ENCODE peak calls at places on chromosomes 12 and 14, in five cellular contexts. T is GM12878, X is NT2/D1, A is H1, G is HepG2. Y is an unnamed sample.

GRCh38 chr14:54451178-54451601 is 10.0 kb upstream of the CNIH1 start:
- DNase-seq in X (no peak), A (no peak), T (no peak), G (peak; percentile 88), Y (no peak)

GRCh38 chr12:119949145-119949544 is 39.9 kb upstream of the BICDL1 start:
- DNase-seq in X (no peak), G (no peak), A (no peak), T (no peak), Y (no peak)

GRCh38 chr14:36505892-36506731 is 13.9 kb downstream of the NKX2-1 start:
- DNase-seq in T (no peak), G (no peak), A (peak; percentile 77), X (no peak), Y (no peak)

GRCh38 chr14:78029471-78030372 is 140.5 kb upstream of the NRXN3 start:
- DNase-seq in G (no peak), X (peak; percentile 60), A (peak; percentile 63), T (no peak), Y (no peak)

GRCh38 chr12:117143008-117143532 is 43.9 kb upstream of the TESC start:
- DNase-seq in G (peak; percentile 92), A (no peak), T (no peak), X (no peak), Y (peak; percentile 47)

GRCh38 chr14:95275507-95275906 is 44.2 kb downstream of the CLMN start:
- DNase-seq in A (no peak), G (no peak), X (no peak), T (no peak), Y (no peak)

GRCh38 chr14:31326111-31326510 is 94.2 kb downstream of the HEATR5A start:
- DNase-seq in T (no peak), X (no peak), G (peak; percentile 26), A (no peak), Y (no peak)

GRCh38 chr12:92123780-92124707 is 21.6 kb downstream of the BTG1 start:
- DNase-seq in T (no peak), X (no peak), A (no peak), G (no peak), Y (no peak)

GRCh38 chr12:105031061-105031807 is 45.1 kb downstream of the NOPCHAP1 start:
- DNase-seq in T (peak; percentile 56), G (no peak), A (no peak), X (no peak), Y (no peak)

GRCh38 chr12:14289596-14289995 is 75.9 kb upstream of the ATF7IP start:
- DNase-seq in A (no peak), X (no peak), T (no peak), G (no peak), Y (no peak)

GRCh38 chr12:24113701-24114100 is 164.2 kb upstream of the SOX5 start:
- DNase-seq in T (no peak), X (no peak), G (no peak), A (no peak), Y (no peak)

GRCh38 chr12:33605776-33606175 is 166.2 kb upstream of the SYT10 start:
- DNase-seq in T (no peak), G (peak; percentile 10), A (no peak), X (peak; percentile 52), Y (no peak)

GRCh38 chr12:43282106-43282505 is 269.9 kb downstream of the ADAMTS20 start:
- DNase-seq in A (no peak), X (no peak), G (no peak), T (no peak), Y (no peak)

GRCh38 chr14:93150227-93151206 is 34.2 kb downstream of the MOAP1 start:
- DNase-seq in T (no peak), A (no peak), X (no peak), G (peak; percentile 63), Y (no peak)

GRCh38 chr12:72485017-72485701 is 213.0 kb downstream of the TRHDE start:
- DNase-seq in X (no peak), T (no peak), G (no peak), A (no peak), Y (no peak)

GRCh38 chr12:130398089-130398848 is 60.6 kb downstream of the PIWIL1 start:
- DNase-seq in T (no peak), X (no peak), G (no peak), A (no peak), Y (no peak)

GRCh38 chr12:63319936-63320633 is 169.1 kb upstream of the AVPR1A start:
- DNase-seq in X (no peak), G (no peak), A (no peak), T (no peak), Y (no peak)

GRCh38 chr14:104503691-104504090 is 75.9 kb upstream of the C14orf180 start:
- DNase-seq in A (peak; percentile 29), G (no peak), X (no peak), T (no peak), Y (no peak)

GRCh38 chr12:32290411-32290810 is 108.9 kb upstream of the FGD4 start:
- DNase-seq in G (no peak), X (no peak), T (no peak), A (no peak), Y (no peak)

GRCh38 chr14:74299061-74299545 is 3.6 kb downstream of the ABCD4 start:
- DNase-seq in A (no peak), X (no peak), T (no peak), G (no peak), Y (no peak)

GRCh38 chr14:101820283-101820798 is 58.8 kb downstream of the PPP2R5C start:
- DNase-seq in T (peak; percentile 65), X (no peak), A (no peak), G (no peak), Y (no peak)

GRCh38 chr12:45612044-45612794 is 117.3 kb upstream of the ARID2 start:
- DNase-seq in T (no peak), X (no peak), A (no peak), G (no peak), Y (no peak)

GRCh38 chr14:75249251-75249957 is 29.2 kb upstream of the FOS start:
- DNase-seq in T (peak; percentile 94), A (no peak), G (no peak), X (no peak), Y (no peak)

GRCh38 chr12:57182918-57183575 is 33.5 kb upstream of the NXPH4 start:
- DNase-seq in G (peak; percentile 39), A (peak; percentile 97), T (peak; percentile 15), X (peak; percentile 75), Y (peak; percentile 91)

GRCh38 chr12:111204684-111205305 is 164.1 kb downstream of the PHETA1 start:
- DNase-seq in T (no peak), G (no peak), X (no peak), A (no peak), Y (no peak)

GRCh38 chr12:104190151-104190550 is 25.4 kb upstream of the TXNRD1 start:
- DNase-seq in T (no peak), A (no peak), G (no peak), X (no peak), Y (no peak)

GRCh38 chr14:53278602-53279506 is 125.7 kb upstream of the DDHD1 start:
- DNase-seq in A (no peak), X (no peak), T (no peak), G (peak; percentile 62), Y (no peak)

GRCh38 chr12:104064031-104064841 is at the start of gene HCFC2:
- DNase-seq in X (peak; percentile 55), G (peak; percentile 75), A (peak; percentile 94), T (peak; percentile 61), Y (peak; percentile 94)

GRCh38 chr12:95836630-95837239 is 22.0 kb upstream of the SNRPF start:
- DNase-seq in A (no peak), G (no peak), T (no peak), X (no peak), Y (no peak)

GRCh38 chr14:57725399-57726077 is 140.4 kb downstream of the SLC35F4 start:
- DNase-seq in T (no peak), A (no peak), G (peak; percentile 1), X (no peak), Y (no peak)

GRCh38 chr12:6871052-6871957 is 1.8 kb downstream of the SPSB2 start:
- DNase-seq in A (peak; percentile 58), T (no peak), G (no peak), X (no peak), Y (no peak)

GRCh38 chr14:24259282-24260025 is 3.5 kb downstream of the TGM1 start:
- DNase-seq in X (no peak), T (no peak), A (no peak), G (no peak), Y (no peak)

GRCh38 chr12:67035121-67035520 is 234.0 kb upstream of the CAND1 start:
- DNase-seq in T (no peak), G (no peak), A (no peak), X (no peak), Y (no peak)
- TF ChIP-seq SUZ12 in T (no peak), G (no peak), A (no peak), X (no peak), Y (no peak)

GRCh38 chr12:132083731-132084641 is 60.1 kb downstream of the DDX51 start:
- DNase-seq in A (peak; percentile 92), T (peak; percentile 50), X (peak; percentile 92), G (peak; percentile 91), Y (peak; percentile 100)
- TF ChIP-seq SUZ12 in A (no peak), T (no peak), X (no peak), G (no peak), Y (no peak)

DNA sequence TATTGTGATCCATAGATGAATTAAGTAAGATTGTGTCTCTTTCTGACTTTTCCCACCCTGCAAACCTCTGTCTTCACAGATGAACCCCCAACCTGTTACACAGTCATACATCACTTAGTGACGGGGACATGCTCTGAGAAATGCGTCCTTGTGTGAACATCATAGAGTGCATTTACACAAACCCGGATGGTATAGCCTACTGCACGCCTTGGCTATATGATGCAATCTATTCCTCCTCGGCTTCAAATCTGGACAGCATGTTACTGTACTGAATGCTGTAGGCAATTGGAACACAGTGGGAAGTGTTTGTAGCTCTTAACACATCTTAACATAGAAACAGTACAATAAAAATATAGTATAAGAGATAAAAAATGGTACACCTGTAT is 7.4 kb upstream of the TESPA1 start:
- DNase-seq in T (no peak), A (no peak), X (no peak), G (no peak), Y (no peak)
- TF ChIP-seq SUZ12 in T (no peak), A (no peak), X (no peak), G (no peak), Y (no peak)

DNA sequence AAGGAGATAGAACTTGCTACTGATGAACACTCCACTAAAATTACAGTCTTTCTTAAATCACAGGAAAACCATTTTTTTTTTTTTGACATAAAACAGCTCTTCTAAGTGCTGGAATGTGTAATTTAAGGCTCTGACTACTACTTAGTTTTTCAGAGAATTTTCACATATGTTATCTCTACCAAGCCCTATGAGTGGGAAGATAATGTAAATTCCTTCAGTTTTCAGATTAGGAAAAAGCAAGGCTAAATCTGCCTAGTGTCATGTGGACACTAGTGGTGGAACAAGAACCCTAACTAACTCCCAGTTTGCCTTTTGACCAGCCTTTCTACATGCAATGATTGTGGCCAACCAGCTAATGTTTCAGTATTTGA is 37.3 kb upstream of the CSRP2 start:
- DNase-seq in A (no peak), G (no peak), X (no peak), T (no peak), Y (no peak)
- TF ChIP-seq SUZ12 in A (no peak), G (no peak), X (no peak), T (no peak), Y (no peak)

GRCh38 chr14:76413106-76413961 is 37.4 kb downstream of the ESRRB start:
- DNase-seq in X (no peak), A (no peak), G (no peak), T (no peak), Y (no peak)
- TF ChIP-seq SUZ12 in X (no peak), A (no peak), G (no peak), T (no peak), Y (no peak)